ENCODE peak calls at places on chromosomes 12 and 14, in five cellular contexts. F is HL-60, U is NCI-H1105, E is AG09319, K is right cardiac atrium. Q is an unnamed sample.
A peak's percentile ranks its signal among the peaks of the same experiment; 100 is the strongest.

GRCh38 chr12:32230607-32230982 is 123.9 kb downstream of the BICD1 start:
- DNase-seq in E (no peak), U (no peak), F (no peak), K (no peak), Q (no peak)

GRCh38 chr14:22472935-22473854 is 115.8 kb downstream of the DAD1 start:
- DNase-seq in U (peak; percentile 29), F (no peak), K (no peak), E (no peak), Q (no peak)

GRCh38 chr14:24053548-24054323 is 1.9 kb downstream of the CARMIL3 start:
- DNase-seq in E (no peak), U (no peak), F (no peak), K (no peak), Q (peak; percentile 68)

GRCh38 chr12:116958402-116959197 is 47.9 kb downstream of the FBXW8 start:
- DNase-seq in K (no peak), F (no peak), E (no peak), U (no peak), Q (no peak)

GRCh38 chr14:102941419-102942011 is 19.1 kb downstream of the AMN start:
- DNase-seq in U (no peak), F (no peak), E (no peak), K (no peak), Q (no peak)

GRCh38 chr12:91833780-91834359 is 311.8 kb downstream of the BTG1 start:
- DNase-seq in E (no peak), F (no peak), U (no peak), K (peak; percentile 33), Q (no peak)

GRCh38 chr12:90543393-90543792 is 411.6 kb downstream of the CCER1 start:
- DNase-seq in U (no peak), E (no peak), K (no peak), F (no peak), Q (no peak)

GRCh38 chr12:65761301-65761700 is 63.0 kb upstream of the HMGA2 start:
- DNase-seq in U (no peak), F (no peak), K (no peak), E (no peak), Q (no peak)

GRCh38 chr14:68733086-68733621 is 59.7 kb downstream of the ZFP36L1 start:
- DNase-seq in U (no peak), K (peak; percentile 32), E (no peak), F (peak; percentile 48), Q (peak; percentile 55)

GRCh38 chr12:108495054-108495453 is 20.0 kb upstream of the FICD start:
- DNase-seq in E (no peak), K (peak; percentile 66), U (no peak), F (no peak), Q (no peak)

GRCh38 chr12:16189849-16190248 is 87.6 kb downstream of the SLC15A5 start:
- DNase-seq in F (no peak), E (peak; percentile 1), U (peak; percentile 4), K (no peak), Q (no peak)